ENCODE peak calls at places on chromosomes 7 and 10, in five cellular contexts. H is GM23338; N is CD8-positive, alpha-beta T cell; P is lower lobe of right lung; J is body of pancreas. V is an unnamed sample.

GRCh38 chr10:102300289-102300843 is 55.0 kb downstream of the GBF1 start:
- DNase-seq in J (no peak), P (no peak), H (no peak), N (no peak), V (no peak)

GRCh38 chr10:100569687-100570517 is 34.2 kb downstream of the HIF1AN start:
- DNase-seq in N (no peak), H (peak; percentile 75), J (peak; percentile 18), P (no peak), V (no peak)

GRCh38 chr10:17425584-17426262 is 28.7 kb downstream of the ST8SIA6 start:
- DNase-seq in N (peak; percentile 54), P (no peak), H (no peak), J (no peak), V (no peak)

GRCh38 chr10:129914960-129915359 is 49.1 kb downstream of the EBF3 start:
- DNase-seq in P (no peak), J (no peak), H (no peak), N (no peak), V (no peak)

GRCh38 chr7:23467281-23467680 is 3.0 kb downstream of the IGF2BP3 start:
- DNase-seq in N (no peak), H (peak; percentile 50), J (no peak), P (no peak), V (no peak)

GRCh38 chr10:118045842-118046490 is 775 bp downstream of the RAB11FIP2 start:
- DNase-seq in J (peak; percentile 35), H (peak; percentile 65), N (peak; percentile 34), P (peak; percentile 70), V (peak; percentile 36)

GRCh38 chr7:276230-276835 is 13.6 kb upstream of the FOXL3 start:
- DNase-seq in J (no peak), H (no peak), P (no peak), N (no peak), V (no peak)

GRCh38 chr7:1460757-1461639 is 1.7 kb upstream of the MICALL2 start:
- DNase-seq in H (peak; percentile 66), J (peak; percentile 80), N (no peak), P (peak; percentile 77), V (no peak)

GRCh38 chr7:100504887-100505611 is 21.3 kb downstream of the NYAP1 start:
- DNase-seq in J (no peak), N (no peak), P (no peak), H (no peak), V (no peak)

GRCh38 chr10:69895759-69896158 is 94.1 kb downstream of the COL13A1 start:
- DNase-seq in J (peak; percentile 25), H (no peak), P (no peak), N (no peak), V (no peak)

GRCh38 chr10:113958631-113959382 is 84.9 kb upstream of the ADRB1 start:
- DNase-seq in H (no peak), P (peak; percentile 51), J (peak; percentile 61), N (no peak), V (no peak)
- H3K27ac ChIP-seq in H (no peak overlapping the region), P (peak overlapping the region; percentile 74), J (peak overlapping the region; percentile 53), N (no peak overlapping the region), V (peak overlapping the region; percentile 65)

GRCh38 chr10:80188713-80189112 is 16.6 kb downstream of the ANXA11 start:
- DNase-seq in P (no peak), H (no peak), N (no peak), J (no peak), V (no peak)

GRCh38 chr10:80187060-80187459 is 18.3 kb downstream of the ANXA11 start:
- DNase-seq in P (no peak), N (no peak), J (no peak), H (no peak), V (no peak)

GRCh38 chr10:80186364-80187012 is 18.8 kb downstream of the ANXA11 start:
- DNase-seq in J (peak; percentile 57), N (no peak), P (peak; percentile 53), H (no peak), V (no peak)

GRCh38 chr10:80185522-80186299 is 19.6 kb downstream of the ANXA11 start:
- DNase-seq in N (no peak), H (no peak), P (no peak), J (no peak), V (no peak)

GRCh38 chr10:80187465-80188409 is 17.6 kb downstream of the ANXA11 start:
- DNase-seq in P (peak; percentile 72), N (peak; percentile 83), J (peak; percentile 43), H (no peak), V (no peak)
- H3K27ac ChIP-seq in P (peak overlapping the region; percentile 61), N (peak overlapping the region; percentile 64), J (no peak overlapping the region), H (no peak overlapping the region), V (no peak overlapping the region)

DNA sequence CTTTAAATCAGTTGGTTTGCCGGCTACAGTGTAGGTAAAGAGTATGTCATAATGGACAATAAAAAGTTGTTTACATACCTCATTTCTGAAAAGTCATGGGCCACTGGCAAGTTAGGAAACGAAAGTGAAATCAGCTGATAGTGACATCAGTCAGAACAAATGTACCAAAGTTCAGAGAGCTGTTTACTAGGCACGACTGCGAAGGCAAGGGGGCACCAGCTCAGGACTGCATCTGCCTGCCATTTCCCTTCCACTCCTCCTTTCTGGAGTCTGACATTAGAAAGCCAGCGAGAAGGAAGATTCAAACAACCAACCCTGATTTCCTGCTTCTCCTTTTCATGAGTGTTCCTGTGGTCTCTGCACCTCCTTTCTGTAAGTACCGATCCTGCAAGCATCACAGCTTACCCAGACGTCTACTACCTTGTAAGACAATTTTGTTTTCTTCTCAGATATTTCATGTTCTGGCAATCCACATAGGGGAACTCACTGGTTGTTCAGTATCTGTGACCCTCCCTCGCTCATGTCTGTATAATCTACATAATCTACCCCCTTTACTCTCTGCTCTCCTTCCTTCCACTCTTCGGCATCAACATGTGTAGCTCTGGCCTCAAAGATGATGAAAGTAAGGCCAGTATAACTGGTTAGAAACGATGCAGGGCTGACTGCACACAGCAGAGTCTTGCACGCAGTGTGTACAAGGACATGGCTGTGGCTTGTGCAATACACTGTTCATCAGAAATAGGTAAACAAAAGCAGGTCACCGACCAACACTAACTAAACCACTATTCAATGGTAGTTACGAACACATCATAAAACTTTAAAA is at the start of gene TMEM140:
- DNase-seq in H (no peak), P (no peak), J (peak; percentile 78), N (peak; percentile 63), V (no peak)
- H3K27ac ChIP-seq in H (no peak within 1 kb of the TSS), P (peak within 1 kb of the TSS; percentile 95), J (peak within 1 kb of the TSS; percentile 92), N (peak within 1 kb of the TSS; percentile 92), V (peak within 1 kb of the TSS; percentile 95)

GRCh38 chr10:88994034-88994433 is 3.4 kb downstream of the FAS start:
- DNase-seq in J (no peak), H (no peak), N (no peak), P (no peak), V (no peak)
- H3K27ac ChIP-seq in J (no peak overlapping the region), H (no peak overlapping the region), N (no peak overlapping the region), P (no peak overlapping the region), V (no peak overlapping the region)

DNA sequence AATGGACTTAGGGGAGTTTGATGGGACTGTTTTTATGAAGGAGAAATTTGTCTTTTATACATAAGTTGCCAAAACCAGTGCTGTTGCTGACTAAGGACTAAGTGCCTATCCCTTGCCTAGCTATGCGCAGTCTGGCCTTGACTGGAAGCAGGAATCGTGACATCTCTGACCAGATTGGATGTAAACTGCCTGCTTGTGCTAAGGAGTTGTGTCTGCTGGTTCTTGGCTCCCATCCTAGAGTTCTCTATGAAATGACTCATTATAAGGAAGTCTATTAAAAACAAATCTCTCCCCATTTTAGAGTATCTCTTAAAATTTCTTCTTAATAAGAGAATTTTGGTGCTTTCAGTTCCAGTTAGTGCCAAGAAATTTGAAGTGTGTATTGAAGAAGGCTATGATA is 77.5 kb downstream of the BICC1 start:
- DNase-seq in J (peak; percentile 46), P (no peak), H (no peak), N (no peak), V (no peak)
- H3K27ac ChIP-seq in J (no peak overlapping the region), P (no peak overlapping the region), H (no peak overlapping the region), N (no peak overlapping the region), V (no peak overlapping the region)

GRCh38 chr10:29880856-29881255 is 178.5 kb downstream of the JCAD start:
- DNase-seq in P (no peak), J (no peak), N (no peak), H (no peak), V (no peak)

GRCh38 chr10:29877798-29878491 is 181.4 kb downstream of the JCAD start:
- DNase-seq in P (no peak), N (no peak), H (no peak), J (peak; percentile 61), V (no peak)

GRCh38 chr10:29881336-29881751 is 178.0 kb downstream of the JCAD start:
- DNase-seq in N (no peak), H (no peak), J (no peak), P (no peak), V (no peak)

GRCh38 chr10:29878492-29878891 is 180.9 kb downstream of the JCAD start:
- DNase-seq in N (no peak), H (no peak), J (no peak), P (no peak), V (no peak)

DNA sequence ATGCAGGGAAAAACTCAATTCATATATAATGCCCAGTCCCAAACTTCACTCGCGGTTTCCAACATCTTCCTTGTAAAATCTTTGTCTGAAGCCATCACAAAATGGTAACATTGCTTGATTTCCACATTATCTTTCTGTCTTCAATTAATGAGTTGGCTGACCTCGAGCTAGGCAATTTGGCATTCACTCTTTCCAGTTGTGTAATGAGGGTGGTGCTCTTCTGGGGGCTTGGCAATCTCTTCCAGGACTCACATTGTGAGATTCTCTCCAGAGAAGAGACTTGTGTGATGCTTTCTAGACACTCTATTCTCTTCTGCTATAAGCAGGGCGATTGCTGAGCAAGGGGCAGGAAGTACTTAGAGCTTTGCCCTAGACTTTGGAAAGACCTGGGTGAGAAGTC is 179.5 kb downstream of the JCAD start:
- DNase-seq in J (no peak), P (no peak), H (no peak), N (no peak), V (no peak)
- H3K27ac ChIP-seq in J (no peak overlapping the region), P (no peak overlapping the region), H (no peak overlapping the region), N (no peak overlapping the region), V (no peak overlapping the region)

GRCh38 chr10:11886851-11887250 is 63.7 kb downstream of the PROSER2 start:
- DNase-seq in H (no peak), P (no peak), N (no peak), J (no peak), V (no peak)
- H3K27ac ChIP-seq in H (no peak overlapping the region), P (no peak overlapping the region), N (no peak overlapping the region), J (no peak overlapping the region), V (no peak overlapping the region)

DNA sequence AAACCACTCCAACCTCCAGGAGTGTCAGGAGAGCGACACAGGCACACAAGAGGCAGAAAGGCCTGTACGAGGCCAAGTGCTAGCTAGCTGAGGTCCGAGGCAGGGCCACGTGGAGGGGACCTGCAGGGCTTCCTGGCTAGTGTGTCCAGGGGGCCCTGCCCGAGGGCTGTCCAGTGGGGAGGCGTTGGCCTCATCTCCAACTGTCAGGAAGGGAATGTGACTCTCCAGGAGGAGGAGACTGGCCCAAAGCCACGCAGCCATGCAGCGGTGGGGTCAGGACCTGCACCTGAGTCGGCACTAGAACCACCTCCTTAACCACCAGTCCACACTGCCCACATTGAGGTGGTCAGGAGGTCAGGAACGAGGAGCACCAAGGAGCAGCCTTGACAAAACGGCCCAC is 32.3 kb upstream of the FXYD4 start:
- DNase-seq in J (no peak), P (no peak), N (no peak), H (no peak), V (no peak)
- H3K27ac ChIP-seq in J (no peak overlapping the region), P (no peak overlapping the region), N (no peak overlapping the region), H (no peak overlapping the region), V (no peak overlapping the region)

V was measured in caudate nucleus.